ENCODE peak calls at places on chromosome 12, in six cellular contexts. R is tibial artery, T is adrenal gland, G is uterus, S is heart right ventricle, A is fibroblast of lung. X is an unnamed sample.

GRCh38 chr12:28507867-28508266 is 317.6 kb downstream of the CCDC91 start:
- DNase-seq in R (no peak), T (no peak), G (no peak), S (no peak), A (no peak), X (no peak)

GRCh38 chr12:132776816-132777568 is 15.4 kb upstream of the ANKLE2 start:
- DNase-seq in R (no peak), T (no peak), G (peak), S (peak), A (peak), X (no peak)

GRCh38 chr12:124510301-124510970 is 57.0 kb downstream of the NCOR2 start:
- DNase-seq in R (no peak), T (no peak), G (no peak), S (no peak), A (no peak), X (no peak)

GRCh38 chr12:2891240-2892053 is 756 bp downstream of the TULP3 start:
- DNase-seq in R (peak), T (peak), G (peak), S (peak), A (peak), X (peak)

GRCh38 chr12:55724226-55724939 is 4.2 kb downstream of the RDH5 start:
- DNase-seq in R (peak), T (peak), G (no peak), S (no peak), A (peak), X (no peak)

GRCh38 chr12:38528527-38528926 is 212.0 kb downstream of the ALG10B start:
- DNase-seq in R (no peak), T (no peak), G (no peak), S (no peak), A (no peak), X (no peak)

GRCh38 chr12:124232654-124232987 is 62.3 kb upstream of the RFLNA start:
- DNase-seq in R (no peak), T (no peak), G (no peak), S (no peak), A (peak), X (no peak)

GRCh38 chr12:121038861-121039654 is at the start of gene OASL:
- DNase-seq in R (peak), T (no peak), G (no peak), S (peak), A (peak), X (no peak)

GRCh38 chr12:101027200-101027599 is 182.8 kb downstream of the SLC5A8 start:
- DNase-seq in R (no peak), T (no peak), G (no peak), S (no peak), A (no peak), X (no peak)

GRCh38 chr12:98373982-98374381 is 141.4 kb upstream of the TMPO start:
- DNase-seq in R (no peak), T (no peak), G (no peak), S (no peak), A (no peak), X (no peak)

GRCh38 chr12:18160901-18161300 is 70.9 kb upstream of the RERGL start:
- DNase-seq in R (no peak), T (no peak), G (no peak), S (no peak), A (no peak), X (no peak)

GRCh38 chr12:102847131-102847530 is 69.9 kb downstream of the PAH start:
- DNase-seq in R (no peak), T (no peak), G (no peak), S (no peak), A (no peak), X (no peak)

GRCh38 chr12:124831590-124831989 is 32.1 kb downstream of the SCARB1 start:
- DNase-seq in R (no peak), T (no peak), G (no peak), S (no peak), A (no peak), X (no peak)

GRCh38 chr12:64236549-64236948 is 14.5 kb upstream of the KICS2 start:
- DNase-seq in R (no peak), T (no peak), G (no peak), S (no peak), A (peak), X (no peak)

GRCh38 chr12:3930216-3930615 is 57.0 kb upstream of the PARP11 start:
- DNase-seq in R (no peak), T (no peak), G (no peak), S (no peak), A (no peak), X (no peak)

GRCh38 chr12:93624595-93625294 is 52.3 kb downstream of the SOCS2 start:
- DNase-seq in R (no peak), T (no peak), G (no peak), S (no peak), A (peak), X (no peak)

GRCh38 chr12:110741795-110742717 is 635 bp downstream of the PPP1CC start:
- DNase-seq in R (no peak), T (no peak), G (peak), S (peak), A (peak), X (no peak)

GRCh38 chr12:39161686-39162085 is 256.3 kb upstream of the CPNE8 start:
- DNase-seq in R (no peak), T (no peak), G (no peak), S (no peak), A (peak), X (no peak)

GRCh38 chr12:67496616-67497015 is 151.9 kb upstream of the DYRK2 start:
- DNase-seq in R (no peak), T (no peak), G (no peak), S (no peak), A (no peak), X (no peak)

GRCh38 chr12:4824415-4824814 is 85.3 kb upstream of the KCNA1 start:
- DNase-seq in R (no peak), T (no peak), G (no peak), S (no peak), A (peak), X (no peak)

GRCh38 chr12:77559400-77560074 is 271.2 kb upstream of the NAV3 start:
- DNase-seq in R (no peak), T (no peak), G (no peak), S (no peak), A (no peak), X (no peak)

GRCh38 chr12:1920971-1921370 is 2.5 kb upstream of the CACNA2D4 start:
- DNase-seq in R (no peak), T (no peak), G (no peak), S (no peak), A (no peak), X (no peak)

GRCh38 chr12:69682136-69682755 is 16.9 kb downstream of the BEST3 start:
- DNase-seq in R (no peak), T (no peak), G (no peak), S (no peak), A (no peak), X (no peak)

GRCh38 chr12:12534134-12534866 is 28.4 kb downstream of the DUSP16 start:
- DNase-seq in R (no peak), T (no peak), G (no peak), S (peak), A (no peak), X (no peak)

GRCh38 chr12:53211476-53212381 is 4.7 kb upstream of the ITGB7 start:
- DNase-seq in R (no peak), T (no peak), G (no peak), S (no peak), A (no peak), X (no peak)
- TF ChIP-seq CTCF in R (no peak), T (peak), G (no peak), S (peak), A (peak), X (peak)

GRCh38 chr12:76299536-76300296 is 48.5 kb downstream of the BBS10 start:
- DNase-seq in R (no peak), T (no peak), G (no peak), S (no peak), A (no peak), X (no peak)
- TF ChIP-seq CTCF in R (no peak), T (no peak), G (no peak), S (no peak), A (no peak), X (no peak)

DNA sequence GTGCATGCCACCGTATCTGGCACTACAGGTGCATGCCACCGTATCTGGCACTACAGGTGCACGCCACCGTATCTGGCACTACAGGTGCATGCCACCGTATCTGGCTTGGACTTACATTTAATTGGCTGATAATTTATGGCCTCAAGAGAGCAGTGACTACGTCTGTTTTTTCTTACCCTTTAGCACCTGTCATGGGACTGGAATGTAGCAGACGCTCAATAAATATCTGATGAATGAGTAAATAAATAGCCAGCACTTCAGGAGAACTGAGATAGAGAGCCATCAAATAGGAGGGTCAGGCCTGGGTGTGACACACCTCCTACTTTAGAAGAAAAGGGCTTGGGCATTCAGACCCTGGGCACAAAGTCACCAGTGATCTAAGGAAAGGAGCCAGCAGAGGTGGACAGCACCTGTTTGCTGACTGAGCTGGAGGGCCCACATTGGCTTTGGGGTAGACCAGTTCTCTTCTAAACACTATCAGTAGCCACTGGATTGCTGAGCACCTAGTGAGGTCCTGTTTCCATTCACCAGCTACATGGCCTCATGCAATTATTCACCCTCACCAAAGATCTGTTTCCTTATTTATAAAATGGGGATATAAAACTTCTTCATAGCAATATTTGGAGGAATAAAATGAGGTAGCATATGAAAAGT is 50.1 kb downstream of the RFX4 start:
- DNase-seq in R (no peak), T (no peak), G (no peak), S (no peak), A (peak), X (no peak)
- TF ChIP-seq CTCF in R (no peak), T (no peak), G (no peak), S (no peak), A (no peak), X (no peak)

GRCh38 chr12:54017027-54017788 is 8.4 kb downstream of the HOXC8 start:
- DNase-seq in R (no peak), T (peak), G (no peak), S (no peak), A (no peak), X (no peak)
- TF ChIP-seq CTCF in R (no peak), T (no peak), G (no peak), S (no peak), A (no peak), X (no peak)

X was measured in progenitor cell of endocrine pancreas.